ENCODE peak calls at places on chromosomes 11 and 22, in four cellular contexts. L, Z, O and X are unnamed samples.

GRCh38 chr22:32475428-32476010 is 908 bp downstream of the FBXO7 start:
- DNase-seq in L (peak; percentile 78), Z (peak; percentile 11), O (no peak), X (no peak)

GRCh38 chr11:62502030-62502730 is 44.4 kb downstream of the AHNAK start:
- DNase-seq in L (no peak), Z (no peak), O (no peak), X (no peak)

GRCh38 chr22:17772963-17773605 is 1.2 kb downstream of the BID start:
- DNase-seq in L (peak; percentile 52), Z (peak; percentile 8), O (peak; percentile 56), X (no peak)

GRCh38 chr11:133947298-133947905 is 9.4 kb downstream of the IGSF9B start:
- DNase-seq in L (peak; percentile 77), Z (no peak), O (peak; percentile 23), X (no peak)

GRCh38 chr11:123536690-123537437 is 106.8 kb downstream of the GRAMD1B start:
- DNase-seq in L (peak; percentile 52), Z (no peak), O (no peak), X (no peak)

GRCh38 chr11:102287963-102288744 is 29.1 kb upstream of the BIRC3 start:
- DNase-seq in L (peak; percentile 88), Z (peak; percentile 41), O (peak; percentile 82), X (no peak)

GRCh38 chr11:131889146-131889577 is 518.7 kb downstream of the NTM start:
- DNase-seq in L (peak; percentile 87), Z (peak; percentile 81), O (peak; percentile 95), X (no peak)

GRCh38 chr11:68498313-68498712 is 37.8 kb downstream of the PPP6R3 start:
- DNase-seq in L (no peak), Z (no peak), O (no peak), X (no peak)

GRCh38 chr11:2212411-2213251 is 41.0 kb upstream of the TH start:
- DNase-seq in L (no peak), Z (no peak), O (no peak), X (peak; percentile 66)

GRCh38 chr11:91081440-91082088 is 858.7 kb upstream of the CHORDC1 start:
- DNase-seq in L (peak; percentile 2), Z (no peak), O (peak; percentile 31), X (no peak)

GRCh38 chr22:30044369-30044768 is 35.9 kb upstream of the HORMAD2 start:
- DNase-seq in L (peak; percentile 96), Z (peak; percentile 35), O (peak; percentile 93), X (no peak)

GRCh38 chr11:36278531-36279245 is 10.5 kb downstream of the COMMD9 start:
- DNase-seq in L (no peak), Z (no peak), O (peak; percentile 47), X (no peak)

GRCh38 chr11:27926981-27927481 is 180.9 kb downstream of the KIF18A start:
- DNase-seq in L (peak; percentile 90), Z (peak; percentile 85), O (peak; percentile 88), X (no peak)

GRCh38 chr11:27081056-27081455 is 40.4 kb downstream of the BBOX1 start:
- DNase-seq in L (peak; percentile 17), Z (no peak), O (peak; percentile 28), X (no peak)

GRCh38 chr11:102313225-102313940 is 3.9 kb upstream of the BIRC3 start:
- DNase-seq in L (no peak), Z (no peak), O (no peak), X (no peak)

GRCh38 chr11:73746701-73747100 is 14.2 kb downstream of the RAB6A start:
- DNase-seq in L (no peak), Z (no peak), O (no peak), X (no peak)

GRCh38 chr11:115606223-115607220 is 102.3 kb upstream of the CADM1 start:
- DNase-seq in L (no peak), Z (peak; percentile 16), O (peak; percentile 67), X (no peak)

GRCh38 chr22:43066134-43066533 is 23.1 kb downstream of the TTLL1 start:
- DNase-seq in L (no peak), Z (no peak), O (no peak), X (no peak)

GRCh38 chr11:6656936-6657335 is 1.3 kb upstream of the DCHS1 start:
- DNase-seq in L (no peak), Z (no peak), O (no peak), X (no peak)

GRCh38 chr22:24976442-24977218 is 24.1 kb downstream of the KIAA1671 start:
- DNase-seq in L (no peak), Z (no peak), O (no peak), X (no peak)

GRCh38 chr22:35102663-35103062 is 36.7 kb downstream of the ISX start:
- DNase-seq in L (peak; percentile 16), Z (no peak), O (peak; percentile 2), X (no peak)

GRCh38 chr22:38034278-38034882 is 22.8 kb upstream of the PICK1 start:
- DNase-seq in L (peak; percentile 96), Z (peak; percentile 55), O (peak; percentile 91), X (no peak)

GRCh38 chr11:133656100-133656635 is 123.9 kb upstream of the OPCML start:
- DNase-seq in L (no peak), Z (no peak), O (no peak), X (no peak)

GRCh38 chr11:83574516-83574915 is 288.3 kb upstream of the CCDC90B start:
- DNase-seq in L (peak; percentile 70), Z (no peak), O (peak; percentile 58), X (no peak)

GRCh38 chr11:68889948-68890446 is 13.6 kb downstream of the MRPL21 start:
- DNase-seq in L (peak; percentile 96), Z (peak; percentile 74), O (peak; percentile 70), X (peak; percentile 80)

GRCh38 chr11:1906623-1907423 is 12.7 kb upstream of the TNNT3 start:
- DNase-seq in L (no peak), Z (no peak), O (no peak), X (no peak)

GRCh38 chr11:78256962-78257361 is 68.2 kb downstream of the USP35 start:
- DNase-seq in L (peak; percentile 91), Z (peak; percentile 71), O (peak; percentile 92), X (peak; percentile 89)

GRCh38 chr11:19938051-19938856 is 222.0 kb downstream of the DBX1 start:
- DNase-seq in L (peak; percentile 82), Z (no peak), O (peak; percentile 54), X (peak; percentile 69)

GRCh38 chr22:29692327-29692640 is 27.5 kb upstream of the CABP7 start:
- DNase-seq in L (no peak), Z (no peak), O (no peak), X (no peak)

GRCh38 chr11:120057595-120058581 is 80.0 kb downstream of the TRIM29 start:
- DNase-seq in L (peak; percentile 78), Z (no peak), O (no peak), X (peak; percentile 60)

GRCh38 chr22:33952776-33953175 is 32.5 kb upstream of the LARGE1 start:
- DNase-seq in L (no peak), Z (no peak), O (no peak), X (no peak)

GRCh38 chr11:77144854-77145428 is 16.9 kb downstream of the MYO7A start:
- DNase-seq in L (no peak), Z (no peak), O (no peak), X (no peak)

GRCh38 chr11:77191823-77192495 is 63.9 kb downstream of the MYO7A start:
- DNase-seq in L (peak; percentile 71), Z (no peak), O (peak; percentile 20), X (no peak)

GRCh38 chr11:6377902-6378694 is 12.2 kb upstream of the SMPD1 start:
- DNase-seq in L (no peak), Z (no peak), O (no peak), X (no peak)

GRCh38 chr11:120800206-120800605 is 223.7 kb upstream of the TBCEL start:
- DNase-seq in L (no peak), Z (no peak), O (no peak), X (no peak)

GRCh38 chr11:18324381-18324780 is 2.0 kb downstream of the GTF2H1 start:
- DNase-seq in L (no peak), Z (no peak), O (no peak), X (no peak)
- H3K4me3 ChIP-seq in L (peak overlapping the region; percentile 91), Z (no peak overlapping the region), O (no peak overlapping the region), X (peak overlapping the region; percentile 19)

GRCh38 chr11:12706531-12707499 is 32.6 kb downstream of the TEAD1 start:
- DNase-seq in L (no peak), Z (no peak), O (no peak), X (no peak)
- H3K4me3 ChIP-seq in L (no peak overlapping the region), Z (no peak overlapping the region), O (no peak overlapping the region), X (no peak overlapping the region)

GRCh38 chr11:58844600-58844999 is at the start of gene GLYATL2:
- DNase-seq in L (no peak), Z (no peak), O (no peak), X (no peak)
- H3K4me3 ChIP-seq in L (no peak within 1 kb of the TSS), Z (no peak within 1 kb of the TSS), O (no peak within 1 kb of the TSS), X (no peak within 1 kb of the TSS)

GRCh38 chr22:31080848-31081649 is at the start of gene SMTN:
- DNase-seq in L (peak; percentile 96), Z (peak; percentile 32), O (peak; percentile 85), X (peak; percentile 96)
- H3K4me3 ChIP-seq in L (peak within 1 kb of the TSS; percentile 93), Z (peak within 1 kb of the TSS; percentile 61), O (peak within 1 kb of the TSS; percentile 71), X (peak within 1 kb of the TSS; percentile 81)

DNA sequence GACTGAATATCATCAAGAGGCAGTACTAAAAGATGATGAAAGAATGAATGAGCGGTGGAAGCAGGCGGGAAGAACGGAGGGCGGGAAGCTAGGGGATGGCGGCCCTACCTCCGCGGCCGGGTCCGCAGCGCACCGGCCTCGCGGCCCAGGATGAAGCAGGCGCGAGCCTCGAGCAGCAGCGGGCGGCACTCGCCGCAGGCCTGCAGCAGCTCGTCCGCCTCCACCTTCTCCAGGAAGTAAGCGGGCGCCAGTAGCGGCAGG is 3.4 kb downstream of the KLHL35 start:
- DNase-seq in L (no peak), Z (no peak), O (no peak), X (no peak)
- H3K4me3 ChIP-seq in L (peak overlapping the region; percentile 67), Z (no peak overlapping the region), O (peak overlapping the region; percentile 40), X (peak overlapping the region; percentile 74)

GRCh38 chr11:118605116-118605867 is 2.1 kb upstream of the PHLDB1 start:
- DNase-seq in L (peak; percentile 97), Z (peak; percentile 84), O (peak; percentile 94), X (peak; percentile 94)
- H3K4me3 ChIP-seq in L (peak overlapping the region; percentile 39), Z (no peak overlapping the region), O (no peak overlapping the region), X (peak overlapping the region; percentile 90)

DNA sequence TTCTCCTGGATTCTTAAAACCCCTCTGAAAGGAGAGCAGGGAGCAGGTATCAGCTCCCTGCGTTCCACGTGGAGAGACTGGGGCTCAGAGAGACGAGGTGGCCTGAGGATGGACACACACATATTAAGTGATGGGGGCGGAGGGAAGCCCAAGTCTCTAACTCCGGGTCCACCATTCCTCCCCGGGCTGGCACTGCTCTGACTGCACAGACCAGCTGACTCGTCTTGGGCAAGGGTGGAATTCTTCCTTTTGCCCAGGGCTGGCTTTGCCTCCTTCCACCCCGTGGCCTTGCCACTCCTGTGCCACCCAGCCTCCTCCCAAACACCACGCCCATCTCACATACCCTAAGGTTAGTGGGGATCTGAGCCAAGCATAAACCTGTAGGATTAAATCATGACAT is 65.0 kb downstream of the BUD13 start:
- DNase-seq in L (no peak), Z (no peak), O (no peak), X (no peak)
- H3K4me3 ChIP-seq in L (no peak overlapping the region), Z (no peak overlapping the region), O (no peak overlapping the region), X (no peak overlapping the region)

DNA sequence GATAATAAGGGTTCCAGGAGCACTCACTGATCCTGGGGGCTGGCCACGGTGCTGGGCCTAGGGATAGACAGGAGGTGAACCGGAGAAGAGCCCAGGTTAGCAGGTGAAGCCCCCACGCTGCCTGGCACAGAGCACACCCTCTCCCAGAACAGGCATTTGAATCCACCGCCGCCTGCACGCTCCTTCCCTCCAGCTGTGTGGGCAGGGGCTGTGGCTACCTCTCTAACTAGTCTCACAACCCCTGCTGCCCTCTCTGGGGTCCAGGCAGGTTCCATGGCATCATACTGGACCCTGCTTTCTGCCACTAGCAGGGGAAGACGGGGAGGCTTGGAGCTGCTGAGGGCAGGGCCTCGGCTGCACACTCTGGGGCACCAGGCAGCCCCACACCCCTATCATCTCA is 358.0 kb downstream of the CTTN start:
- DNase-seq in L (no peak), Z (no peak), O (no peak), X (no peak)
- H3K4me3 ChIP-seq in L (no peak overlapping the region), Z (no peak overlapping the region), O (no peak overlapping the region), X (no peak overlapping the region)